ENCODE peak calls at places on chromosome 16, in five cellular contexts. M, Y, W, R and O are unnamed samples.

GRCh38 chr16:88074041-88074440 is 122.8 kb downstream of the BANP start:
- DNase-seq in M (no peak), R (no peak), W (no peak), Y (no peak), O (no peak)

GRCh38 chr16:12090162-12090552 is 113.6 kb downstream of the SNX29 start:
- DNase-seq in R (no peak), W (no peak), Y (no peak), M (no peak), O (no peak)

GRCh38 chr16:52634528-52634927 is 87.6 kb upstream of the TOX3 start:
- DNase-seq in R (no peak), Y (no peak), W (no peak), M (no peak), O (no peak)

GRCh38 chr16:86590501-86591144 is 12.3 kb downstream of the FOXL1 start:
- DNase-seq in W (no peak), M (peak; percentile 79), Y (no peak), R (no peak), O (no peak)

GRCh38 chr16:57886427-57886826 is 84.1 kb upstream of the KIFC3 start:
- DNase-seq in Y (no peak), M (no peak), W (no peak), R (no peak), O (peak; percentile 19)

GRCh38 chr16:11029948-11030347 is 85.6 kb downstream of the CLEC16A start:
- DNase-seq in M (no peak), R (no peak), W (no peak), Y (no peak), O (no peak)

GRCh38 chr16:10743227-10743609 is 424 bp upstream of the NUBP1 start:
- DNase-seq in W (no peak), M (no peak), R (no peak), Y (no peak), O (no peak)

GRCh38 chr16:83578146-83578545 is 229.6 kb upstream of the HSBP1 start:
- DNase-seq in W (no peak), R (no peak), M (no peak), Y (no peak), O (no peak)

GRCh38 chr16:27235055-27235937 is 32.0 kb downstream of the KDM8 start:
- DNase-seq in R (peak; percentile 79), W (peak; percentile 52), Y (peak; percentile 83), M (peak; percentile 95), O (peak; percentile 36)

GRCh38 chr16:58753711-58754134 is 19.6 kb upstream of the GOT2 start:
- DNase-seq in Y (no peak), R (no peak), M (no peak), W (no peak), O (no peak)

GRCh38 chr16:1677339-1677738 is 740 bp upstream of the JPT2 start:
- DNase-seq in W (no peak), Y (no peak), R (no peak), M (no peak), O (no peak)

GRCh38 chr16:48622456-48623303 is 12.7 kb upstream of the N4BP1 start:
- DNase-seq in Y (no peak), R (no peak), W (peak; percentile 20), M (no peak), O (no peak)

GRCh38 chr16:11552445-11552844 is 34.3 kb downstream of the LITAF start:
- DNase-seq in M (no peak), W (no peak), Y (no peak), R (no peak), O (no peak)

GRCh38 chr16:3101018-3101840 is 2.1 kb upstream of the ZSCAN10 start:
- DNase-seq in Y (no peak), W (no peak), R (peak; percentile 46), M (peak; percentile 50), O (no peak)

GRCh38 chr16:67541391-67542263 is 13.0 kb downstream of the RIPOR1 start:
- DNase-seq in M (peak; percentile 65), Y (no peak), W (no peak), R (no peak), O (no peak)

GRCh38 chr16:81513204-81514040 is 68.8 kb downstream of the CMIP start:
- DNase-seq in M (peak; percentile 55), R (no peak), W (no peak), Y (no peak), O (no peak)

GRCh38 chr16:79217375-79218011 is 383.0 kb downstream of the MAF start:
- DNase-seq in M (no peak), R (no peak), W (no peak), Y (no peak), O (no peak)

GRCh38 chr16:1022466-1022865 is 40.9 kb downstream of the SOX8 start:
- DNase-seq in W (no peak), Y (no peak), R (no peak), M (no peak), O (no peak)

GRCh38 chr16:85206472-85207356 is 94.4 kb upstream of the CIBAR2 start:
- DNase-seq in R (peak; percentile 89), M (peak; percentile 34), Y (peak; percentile 79), W (peak; percentile 67), O (no peak)

GRCh38 chr16:21001262-21001661 is 100.7 kb downstream of the LYRM1 start:
- DNase-seq in M (peak; percentile 33), W (no peak), Y (no peak), R (peak; percentile 24), O (no peak)

GRCh38 chr16:14232106-14232890 is 161.2 kb downstream of the MRTFB start:
- DNase-seq in M (peak; percentile 53), Y (no peak), R (no peak), W (peak; percentile 51), O (no peak)

GRCh38 chr16:31351937-31352315 is 3.0 kb upstream of the ITGAX start:
- DNase-seq in Y (no peak), R (no peak), W (no peak), M (no peak), O (no peak)

GRCh38 chr16:61313931-61314330 is 722.3 kb downstream of the CDH8 start:
- DNase-seq in M (no peak), Y (no peak), R (no peak), W (no peak), O (no peak)

GRCh38 chr16:89290472-89290871 is 73.0 kb downstream of the ZNF778 start:
- DNase-seq in Y (no peak), M (no peak), W (no peak), R (no peak), O (no peak)

GRCh38 chr16:66740010-66740409 is 11.4 kb downstream of the DYNC1LI2 start:
- DNase-seq in M (peak; percentile 68), R (peak; percentile 52), Y (no peak), W (no peak), O (no peak)

GRCh38 chr16:12618515-12618914 is 185.2 kb downstream of the CPPED1 start:
- DNase-seq in W (no peak), Y (no peak), R (no peak), M (no peak), O (no peak)

GRCh38 chr16:57528499-57529323 is 7.7 kb downstream of the CCDC102A start:
- DNase-seq in R (peak; percentile 45), Y (peak; percentile 17), W (peak; percentile 61), M (no peak), O (no peak)

GRCh38 chr16:80754479-80754878 is 49.9 kb downstream of the CDYL2 start:
- DNase-seq in Y (no peak), W (no peak), R (no peak), M (no peak), O (no peak)

GRCh38 chr16:15434425-15435215 is at the start of gene BMERB1:
- DNase-seq in Y (peak; percentile 74), M (peak; percentile 83), R (peak; percentile 84), W (peak; percentile 55), O (no peak)

GRCh38 chr16:25157476-25157875 is 45.9 kb downstream of the LCMT1 start:
- DNase-seq in Y (no peak), W (no peak), R (no peak), M (no peak), O (no peak)

DNA sequence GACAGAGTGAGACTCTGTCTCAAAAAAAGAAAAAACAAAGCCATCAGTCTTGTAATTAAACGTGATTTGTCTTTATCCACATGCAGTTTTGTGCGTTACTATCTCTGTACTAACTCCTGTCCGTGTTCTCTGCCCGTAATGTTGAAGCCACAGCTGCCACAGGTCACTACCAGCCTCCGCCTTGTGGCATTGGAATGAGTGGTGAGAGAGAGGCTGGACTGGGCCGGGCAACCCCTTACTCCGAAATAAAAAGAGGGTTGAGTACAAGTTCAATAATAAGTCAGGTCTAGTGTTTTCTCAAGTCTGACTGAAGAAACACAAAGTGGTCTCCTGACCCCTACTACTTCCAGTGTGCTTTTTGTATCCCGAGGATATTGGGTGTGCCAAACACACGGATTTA is 5.4 kb downstream of the DNAJA3 start:
- DNase-seq in W (no peak), Y (no peak), R (no peak), M (no peak), O (no peak)
- TF ChIP-seq CTCF in W (no peak), Y (no peak), R (no peak), M (no peak), O (no peak)

GRCh38 chr16:55391760-55392375 is 67.9 kb downstream of the IRX6 start:
- DNase-seq in Y (no peak), W (no peak), R (no peak), M (no peak), O (no peak)

GRCh38 chr16:55389426-55390073 is 65.5 kb downstream of the IRX6 start:
- DNase-seq in R (no peak), M (no peak), W (no peak), Y (no peak), O (no peak)

GRCh38 chr16:55392701-55393100 is 68.7 kb downstream of the IRX6 start:
- DNase-seq in W (no peak), M (no peak), R (no peak), Y (no peak), O (no peak)

GRCh38 chr16:55390838-55391237 is 66.8 kb downstream of the IRX6 start:
- DNase-seq in R (no peak), W (no peak), M (no peak), Y (no peak), O (no peak)

DNA sequence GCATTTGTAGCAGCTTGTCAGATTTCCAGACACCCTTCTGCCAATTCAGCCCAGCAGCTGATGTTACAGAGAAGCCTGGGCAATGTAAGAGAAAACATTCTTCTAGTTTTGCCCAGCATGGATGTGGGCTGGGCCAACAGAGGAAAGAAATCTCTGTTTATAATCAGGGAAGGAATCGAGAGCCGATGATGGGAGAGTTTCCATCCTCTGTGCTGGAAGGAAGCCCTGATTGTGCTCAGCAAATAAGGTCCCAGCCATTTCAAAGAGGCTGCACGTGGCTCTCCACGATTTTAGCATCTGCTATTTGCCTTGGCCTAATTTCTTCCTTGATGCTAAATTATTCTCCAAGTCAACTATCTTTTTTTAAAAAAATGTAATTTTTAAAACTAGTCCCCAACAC is 70.0 kb downstream of the IRX6 start:
- DNase-seq in M (no peak), W (no peak), R (no peak), Y (no peak), O (no peak)
- TF ChIP-seq CTCF in M (no peak), W (no peak), R (no peak), Y (no peak), O (no peak)

DNA sequence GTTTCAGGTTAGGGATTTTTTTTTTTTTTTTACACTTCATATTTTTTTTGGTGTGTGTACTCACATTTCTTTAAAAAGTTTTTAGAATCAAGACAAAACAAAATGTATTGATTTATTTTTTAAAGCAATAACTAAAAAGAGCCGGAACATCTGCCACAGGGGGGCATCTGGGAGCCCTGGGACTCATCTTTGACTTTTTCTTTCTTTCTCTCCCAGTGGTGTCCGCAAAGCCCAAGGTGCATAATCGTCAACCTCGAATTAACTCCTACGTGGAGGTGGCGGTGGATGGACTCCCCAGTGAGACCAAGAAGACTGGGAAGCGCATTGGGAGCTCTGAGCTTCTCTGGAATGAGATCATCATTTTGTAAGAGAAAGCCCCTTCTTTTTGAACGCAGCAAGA is 36.3 kb downstream of the WWP2 start:
- DNase-seq in W (no peak), M (peak; percentile 49), Y (no peak), R (peak; percentile 16), O (no peak)
- TF ChIP-seq CTCF in W (no peak), M (peak; percentile 81), Y (no peak), R (peak; percentile 54), O (no peak)

GRCh38 chr16:54937673-54938350 is 7.1 kb downstream of the IRX5 start:
- DNase-seq in W (peak; percentile 45), R (no peak), M (no peak), Y (no peak), O (no peak)
- TF ChIP-seq CTCF in W (peak; percentile 62), R (no peak), M (no peak), Y (no peak), O (no peak)